ENCODE peak calls at places on chromosome 6, in seven cellular contexts. E is cardiac muscle cell; O is GM23338; L is HCT116; Q is mammary epithelial cell; M is CD8-positive, alpha-beta T cell; J is heart left ventricle. W is an unnamed sample.

GRCh38 chr6:7176208-7176607 is 68.4 kb downstream of the RREB1 start:
- DNase-seq in E (no peak), O (peak; percentile 70), L (no peak), Q (no peak), M (no peak), J (no peak), W (no peak)

GRCh38 chr6:44234101-44235090 is 11.0 kb downstream of the SLC29A1 start:
- DNase-seq in E (peak; percentile 89), O (peak; percentile 91), L (no peak), Q (peak; percentile 75), M (no peak), J (peak; percentile 92), W (peak; percentile 71)

GRCh38 chr6:44036699-44037101 is 90.6 kb downstream of the MRPL14 start:
- DNase-seq in E (no peak), O (no peak), L (no peak), Q (no peak), M (no peak), J (no peak), W (no peak)

GRCh38 chr6:118281291-118281690 is 266.8 kb upstream of the PLN start:
- DNase-seq in E (no peak), O (peak; percentile 46), L (no peak), Q (no peak), M (no peak), J (no peak), W (no peak)

GRCh38 chr6:14396826-14397517 is 279.4 kb downstream of the CD83 start:
- DNase-seq in E (peak; percentile 15), O (peak; percentile 94), L (no peak), Q (no peak), M (no peak), J (no peak), W (peak; percentile 26)

GRCh38 chr6:152293404-152293803 is 343.8 kb downstream of the SYNE1 start:
- DNase-seq in E (no peak), O (no peak), L (no peak), Q (no peak), M (no peak), J (peak; percentile 68), W (peak; percentile 17)

GRCh38 chr6:39731565-39731964 is 6.4 kb upstream of the KIF6 start:
- DNase-seq in E (no peak), O (peak; percentile 47), L (no peak), Q (no peak), M (no peak), J (no peak), W (no peak)

GRCh38 chr6:46772754-46773153 is 20.4 kb upstream of the MEP1A start:
- DNase-seq in E (peak; percentile 12), O (no peak), L (no peak), Q (no peak), M (no peak), J (peak; percentile 46), W (peak; percentile 13)

GRCh38 chr6:37779902-37780628 is 39.5 kb upstream of the ZFAND3 start:
- DNase-seq in E (no peak), O (peak; percentile 7), L (no peak), Q (no peak), M (no peak), J (peak; percentile 10), W (no peak)

GRCh38 chr6:155887431-155887830 is 431.8 kb upstream of the NOX3 start:
- DNase-seq in E (no peak), O (peak; percentile 51), L (no peak), Q (no peak), M (no peak), J (no peak), W (no peak)

GRCh38 chr6:105178110-105178509 is 1.7 kb downstream of the POPDC3 start:
- DNase-seq in E (peak; percentile 68), O (no peak), L (no peak), Q (peak; percentile 89), M (no peak), J (no peak), W (no peak)

GRCh38 chr6:22717906-22718305 is 148.5 kb downstream of the HDGFL1 start:
- DNase-seq in E (no peak), O (no peak), L (no peak), Q (no peak), M (no peak), J (no peak), W (peak; percentile 39)

GRCh38 chr6:44021628-44022295 is 105.5 kb downstream of the MRPL14 start:
- DNase-seq in E (no peak), O (no peak), L (no peak), Q (no peak), M (no peak), J (no peak), W (peak; percentile 7)

GRCh38 chr6:118509009-118509617 is 39.0 kb upstream of the PLN start:
- DNase-seq in E (peak; percentile 57), O (peak; percentile 52), L (peak; percentile 35), Q (no peak), M (no peak), J (no peak), W (no peak)

GRCh38 chr6:30007132-30007764 is 53.8 kb upstream of the POLR1H start:
- DNase-seq in E (no peak), O (peak; percentile 89), L (no peak), Q (no peak), M (peak; percentile 27), J (peak; percentile 67), W (peak; percentile 18)

GRCh38 chr6:102215425-102215824 is 821.9 kb downstream of the GRIK2 start:
- DNase-seq in E (no peak), O (no peak), L (no peak), Q (no peak), M (no peak), J (no peak), W (no peak)

GRCh38 chr6:28880894-28881780 is 42.6 kb downstream of the TRIM27 start:
- DNase-seq in E (peak; percentile 80), O (peak; percentile 84), L (peak; percentile 62), Q (peak; percentile 58), M (peak; percentile 47), J (peak; percentile 69), W (peak; percentile 71)

GRCh38 chr6:28880519-28880893 is 43.3 kb downstream of the TRIM27 start:
- DNase-seq in E (no peak), O (no peak), L (no peak), Q (no peak), M (no peak), J (no peak), W (no peak)

GRCh38 chr6:28875348-28875747 is 48.4 kb downstream of the TRIM27 start:
- DNase-seq in E (no peak), O (peak; percentile 38), L (no peak), Q (no peak), M (no peak), J (no peak), W (no peak)

GRCh38 chr6:28871335-28872156 is 52.2 kb downstream of the TRIM27 start:
- DNase-seq in E (no peak), O (no peak), L (no peak), Q (no peak), M (no peak), J (no peak), W (no peak)

DNA sequence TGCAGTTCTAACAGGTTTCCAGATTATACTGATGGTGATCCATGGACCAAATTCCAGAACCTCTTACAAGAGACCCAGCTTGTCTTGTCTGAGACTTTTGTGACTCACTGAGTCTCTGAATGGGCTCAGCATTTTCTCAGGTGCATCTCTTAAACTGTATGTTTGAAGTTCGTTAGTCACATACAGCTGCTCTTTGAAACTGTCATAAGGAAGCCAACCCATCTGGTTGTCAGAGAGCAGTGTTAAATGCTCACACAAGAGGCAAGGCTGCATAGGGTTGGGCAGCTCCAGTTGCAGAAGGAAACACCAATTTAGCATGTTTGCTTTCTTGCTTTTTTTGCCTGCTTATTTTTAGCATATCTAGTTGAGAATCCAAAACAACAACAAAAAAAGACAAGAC is 47.1 kb downstream of the TRIM27 start:
- DNase-seq in E (no peak), O (no peak), L (no peak), Q (no peak), M (no peak), J (no peak), W (no peak)
- H3K4me1 ChIP-seq in E (no peaks in the 10 kb centered on the region), O (peaks cover 10% of the 10 kb centered on the region), L (no peaks in the 10 kb centered on the region), Q (no peaks in the 10 kb centered on the region), M (peaks cover 4% of the 10 kb centered on the region), J (no peaks in the 10 kb centered on the region), W (no peaks in the 10 kb centered on the region)

GRCh38 chr6:19477563-19477962 is 359.6 kb upstream of the ID4 start:
- DNase-seq in E (no peak), O (no peak), L (no peak), Q (peak; percentile 39), M (no peak), J (no peak), W (no peak)
- H3K4me1 ChIP-seq in E (no peaks in the 10 kb centered on the region), O (no peaks in the 10 kb centered on the region), L (peaks cover under 1% of the 10 kb centered on the region), Q (peaks cover 3% of the 10 kb centered on the region), M (no peaks in the 10 kb centered on the region), J (no peaks in the 10 kb centered on the region), W (no peaks in the 10 kb centered on the region)

DNA sequence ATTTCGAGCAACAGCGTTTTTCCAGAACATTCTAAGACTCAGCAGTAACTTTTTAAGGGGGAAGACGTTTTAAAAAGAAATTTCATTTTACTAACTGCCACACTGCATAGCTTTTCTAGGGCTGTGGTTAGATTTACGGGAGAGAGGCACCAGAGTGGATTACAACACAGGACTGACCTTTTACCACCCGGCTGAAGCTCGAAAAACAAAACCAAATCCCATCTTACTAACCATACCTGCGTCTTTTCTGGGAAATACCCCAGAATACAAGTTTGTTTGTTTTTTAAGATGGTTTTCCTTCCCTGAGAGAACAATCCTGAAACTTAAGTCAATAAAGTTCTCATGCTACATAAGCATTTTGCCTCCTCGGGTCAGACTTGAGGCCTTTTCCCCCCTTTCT is 209.3 kb upstream of the SOX4 start:
- DNase-seq in E (peak; percentile 26), O (no peak), L (no peak), Q (no peak), M (no peak), J (no peak), W (no peak)
- H3K4me1 ChIP-seq in E (peaks cover 12% of the 10 kb centered on the region), O (no peaks in the 10 kb centered on the region), L (peaks cover 4% of the 10 kb centered on the region), Q (no peaks in the 10 kb centered on the region), M (no peaks in the 10 kb centered on the region), J (no peaks in the 10 kb centered on the region), W (no peaks in the 10 kb centered on the region)

GRCh38 chr6:32190054-32190945 is at the start of gene PBX2:
- DNase-seq in E (peak; percentile 95), O (peak; percentile 93), L (peak; percentile 66), Q (peak; percentile 82), M (peak; percentile 86), J (peak; percentile 91), W (peak; percentile 94)
- H3K4me1 ChIP-seq in E (peaks cover 4% of the 10 kb centered on the region), O (peaks cover 51% of the 10 kb centered on the region), L (peaks cover 22% of the 10 kb centered on the region), Q (peaks cover 17% of the 10 kb centered on the region), M (peaks cover 59% of the 10 kb centered on the region), J (peaks cover 28% of the 10 kb centered on the region), W (peaks cover 21% of the 10 kb centered on the region)

W was measured in transverse colon.